ENCODE peak calls at places on chromosomes 1 and 21, in seven cellular contexts. Y is astrocyte of the cerebellum; F is activated naive CD4-positive, alpha-beta T cell treated with anti-CD3 and anti-CD28 coated beads, Interleukin-2, amount 10 ng/mL, durations not matched to agents 7 days and 5 days; T is naive thymus-derived CD8-positive, alpha-beta T cell; R is nucleus accumbens; A is WTC11; W is Caki2. O is an unnamed sample.

GRCh38 chr21:32009263-32009662 is 136.4 kb downstream of the HUNK start:
- DNase-seq in T (no peak), R (no peak), Y (no peak), W (no peak), A (no peak), F (no peak), O (no peak)

GRCh38 chr21:38645282-38645681 is 147.0 kb upstream of the ERG start:
- DNase-seq in R (no peak), T (no peak), Y (peak; percentile 70), W (no peak), F (no peak), A (no peak), O (no peak)

GRCh38 chr1:9270290-9270900 is 22.3 kb upstream of the SPSB1 start:
- DNase-seq in W (peak; percentile 47), T (no peak), Y (no peak), F (no peak), R (no peak), A (no peak), O (no peak)

GRCh38 chr1:6251681-6252373 is 7.8 kb downstream of the HES3 start:
- DNase-seq in R (no peak), W (no peak), T (no peak), Y (no peak), F (no peak), A (no peak), O (no peak)

GRCh38 chr1:167223144-167224103 is 2.7 kb downstream of the POU2F1 start:
- DNase-seq in Y (peak; percentile 51), F (no peak), T (no peak), W (no peak), A (no peak), R (no peak), O (no peak)

GRCh38 chr1:12161662-12162458 is 4.9 kb upstream of the TNFRSF1B start:
- DNase-seq in A (no peak), R (peak; percentile 27), T (no peak), W (peak; percentile 52), F (peak; percentile 85), Y (peak; percentile 44), O (peak; percentile 12)

GRCh38 chr21:44871576-44872265 is 1.8 kb downstream of the PTTG1IP start:
- DNase-seq in R (no peak), Y (no peak), A (no peak), T (no peak), W (peak; percentile 40), F (peak; percentile 42), O (no peak)

GRCh38 chr1:103256490-103256889 is 148.2 kb upstream of the COL11A1 start:
- DNase-seq in R (no peak), A (no peak), Y (peak; percentile 22), T (no peak), W (peak; percentile 10), F (no peak), O (no peak)

GRCh38 chr1:37389327-37389726 is 85.1 kb upstream of the ZC3H12A start:
- DNase-seq in T (no peak), R (no peak), F (no peak), A (no peak), Y (no peak), W (no peak), O (no peak)

GRCh38 chr1:212190169-212190568 is 95.0 kb upstream of the PPP2R5A start:
- DNase-seq in F (no peak), R (no peak), W (no peak), Y (no peak), T (no peak), A (peak; percentile 55), O (no peak)

GRCh38 chr1:234969630-234970370 is 158.8 kb downstream of the TOMM20 start:
- DNase-seq in T (no peak), W (no peak), F (no peak), R (peak; percentile 74), Y (no peak), A (peak; percentile 76), O (peak; percentile 71)

GRCh38 chr1:205500240-205501218 is 3.9 kb upstream of the CDK18 start:
- DNase-seq in A (no peak), T (no peak), Y (no peak), W (no peak), R (no peak), F (no peak), O (no peak)

GRCh38 chr21:41926068-41926806 is 27.6 kb downstream of the C2CD2 start:
- DNase-seq in T (peak; percentile 27), A (peak; percentile 30), F (peak; percentile 53), Y (no peak), W (no peak), R (no peak), O (no peak)

GRCh38 chr1:173753830-173754229 is 39.0 kb downstream of the KLHL20 start:
- DNase-seq in R (no peak), F (no peak), T (no peak), W (no peak), Y (no peak), A (no peak), O (no peak)

GRCh38 chr1:183234660-183235476 is 48.8 kb downstream of the LAMC2 start:
- DNase-seq in Y (peak; percentile 97), F (no peak), T (no peak), A (peak; percentile 56), W (peak; percentile 90), R (peak; percentile 23), O (no peak)

GRCh38 chr1:247966520-247967204 is 1.6 kb downstream of the OR2AK2 start:
- DNase-seq in A (no peak), F (no peak), R (no peak), T (no peak), Y (no peak), W (no peak), O (no peak)

GRCh38 chr1:111848852-111849545 is 93.3 kb downstream of the DDX20 start:
- DNase-seq in Y (no peak), R (no peak), A (no peak), T (no peak), W (no peak), F (no peak), O (no peak)

GRCh38 chr1:227273557-227273956 is 44.7 kb downstream of the CDC42BPA start:
- DNase-seq in W (peak; percentile 29), T (no peak), Y (peak; percentile 3), R (no peak), F (peak; percentile 29), A (no peak), O (no peak)

GRCh38 chr1:30356839-30357238 is 366.5 kb downstream of the MATN1 start:
- DNase-seq in F (no peak), T (no peak), A (no peak), R (no peak), Y (no peak), W (no peak), O (no peak)

GRCh38 chr1:180930687-180931086 is 18.0 kb downstream of the KIAA1614 start:
- DNase-seq in R (no peak), F (no peak), Y (no peak), W (no peak), A (no peak), T (no peak), O (no peak)

GRCh38 chr21:31895069-31895851 is 22.4 kb downstream of the HUNK start:
- DNase-seq in R (no peak), W (no peak), F (no peak), T (no peak), A (no peak), Y (no peak), O (no peak)

GRCh38 chr1:235067396-235068154 is 61.1 kb downstream of the TOMM20 start:
- DNase-seq in R (peak; percentile 48), T (no peak), W (peak; percentile 98), A (no peak), F (no peak), Y (peak; percentile 99), O (peak; percentile 21)

GRCh38 chr1:111032295-111032897 is 68.7 kb upstream of the LRIF1 start:
- DNase-seq in F (peak; percentile 50), T (peak; percentile 29), R (no peak), A (no peak), Y (peak; percentile 4), W (no peak), O (no peak)

GRCh38 chr1:234970731-234971476 is 157.7 kb downstream of the TOMM20 start:
- DNase-seq in W (no peak), Y (peak; percentile 97), T (no peak), R (peak; percentile 76), A (peak; percentile 76), F (no peak), O (peak; percentile 54)

GRCh38 chr1:18413906-18414305 is 66.8 kb upstream of the KLHDC7A start:
- DNase-seq in R (no peak), F (no peak), T (no peak), W (no peak), A (no peak), Y (no peak), O (no peak)

GRCh38 chr1:32861904-32862698 is 8.6 kb downstream of the FNDC5 start:
- DNase-seq in W (no peak), R (no peak), A (no peak), Y (no peak), F (no peak), T (no peak), O (no peak)

GRCh38 chr1:168148916-168149315 is 12.2 kb upstream of the GPR161 start:
- DNase-seq in T (no peak), F (no peak), W (no peak), Y (no peak), R (no peak), A (no peak), O (no peak)

GRCh38 chr1:67588186-67588865 is 96.7 kb upstream of the GADD45A start:
- DNase-seq in W (no peak), A (no peak), T (no peak), F (no peak), R (no peak), Y (no peak), O (no peak)

GRCh38 chr1:89706700-89707012 is 73.7 kb downstream of the LRRC8C start:
- DNase-seq in W (no peak), T (no peak), F (no peak), A (no peak), R (no peak), Y (no peak), O (no peak)

GRCh38 chr1:150226486-150226885 is 9.4 kb downstream of the ANP32E start:
- DNase-seq in A (no peak), Y (no peak), W (no peak), T (no peak), R (no peak), F (no peak), O (no peak)

GRCh38 chr21:35467536-35467935 is 418.4 kb upstream of the RUNX1 start:
- DNase-seq in T (no peak), W (no peak), A (no peak), R (no peak), F (no peak), Y (no peak), O (no peak)

GRCh38 chr21:25872271-25872670 is 137.5 kb downstream of the GABPA start:
- DNase-seq in R (no peak), W (no peak), Y (no peak), F (no peak), A (peak; percentile 51), T (no peak), O (no peak)

GRCh38 chr1:54117815-54118563 is 34.8 kb downstream of the CDCP2 start:
- DNase-seq in F (no peak), W (peak; percentile 14), A (no peak), T (no peak), R (peak; percentile 40), Y (no peak), O (peak; percentile 53)

GRCh38 chr1:155569988-155570592 is 7.5 kb upstream of the ASH1L start:
- DNase-seq in T (no peak), Y (no peak), W (peak; percentile 81), R (no peak), A (no peak), F (no peak), O (no peak)

GRCh38 chr1:47758341-47759237 is 238.6 kb downstream of the TRABD2B start:
- DNase-seq in F (no peak), T (no peak), R (no peak), Y (no peak), A (no peak), W (no peak), O (no peak)

GRCh38 chr21:44800103-44800502 is 1.5 kb downstream of the UBE2G2 start:
- DNase-seq in T (no peak), R (no peak), F (peak; percentile 34), Y (no peak), A (no peak), W (peak; percentile 19), O (no peak)

GRCh38 chr1:35171579-35171978 is 21.4 kb downstream of the SFPQ start:
- DNase-seq in F (no peak), R (no peak), Y (no peak), A (no peak), W (no peak), T (no peak), O (no peak)

GRCh38 chr1:243964915-243965314 is 86.2 kb upstream of the ZBTB18 start:
- DNase-seq in Y (no peak), F (no peak), T (no peak), W (no peak), R (no peak), A (no peak), O (no peak)

O was measured in amygdala.